ENCODE peak calls at places on chromosomes 4 and X, in nine cellular contexts. H is AG10803, U is mucosa of descending colon, M is uterus, L is amniotic epithelial cell, S is T-helper 1 cell, W is SIG-M5, O is GM13977, Y is substantia nigra. X is an unnamed sample.

GRCh38 chr4:32161382-32161781 is 1441.2 kb downstream of the PCDH7 start:
- DNase-seq in H (no peak), U (no peak), M (no peak), L (peak), S (no peak), W (peak), O (no peak), Y (no peak), X (no peak)

GRCh38 chr4:107736924-107737448 is 17.0 kb upstream of the PAPSS1 start:
- DNase-seq in H (peak), U (peak), M (no peak), L (peak), S (peak), W (no peak), O (peak), Y (no peak), X (no peak)

GRCh38 chrX:87516716-87517115 is 886 bp upstream of the KLHL4 start:
- DNase-seq in H (no peak), U (no peak), M (no peak), L (peak), S (no peak), W (no peak), O (no peak), Y (no peak), X (no peak)

GRCh38 chr4:165009493-165010227 is 22.1 kb upstream of the TRIM60 start:
- DNase-seq in H (no peak), U (no peak), M (no peak), L (no peak), S (peak), W (no peak), O (peak), Y (no peak), X (no peak)

GRCh38 chr4:1232661-1233621 is 16.0 kb downstream of the CTBP1 start:
- DNase-seq in H (no peak), U (no peak), M (no peak), L (peak), S (no peak), W (no peak), O (no peak), Y (no peak), X (no peak)

GRCh38 chrX:1464282-1465131 is 11.8 kb upstream of the ASMTL start:
- DNase-seq in H (no peak), U (peak), M (no peak), L (no peak), S (peak), W (no peak), O (no peak), Y (no peak), X (no peak)

GRCh38 chr4:118834960-118835895 is 698 bp downstream of the SEC24D start:
- DNase-seq in H (peak), U (peak), M (peak), L (peak), S (peak), W (peak), O (peak), Y (peak), X (peak)

GRCh38 chrX:57516491-57516890 is 75.3 kb upstream of the ZXDB start:
- DNase-seq in H (no peak), U (no peak), M (no peak), L (no peak), S (no peak), W (no peak), O (no peak), Y (no peak), X (no peak)

GRCh38 chr4:1042352-1043025 is 31.1 kb downstream of the FGFRL1 start:
- DNase-seq in H (no peak), U (no peak), M (no peak), L (no peak), S (no peak), W (no peak), O (no peak), Y (no peak), X (no peak)

GRCh38 chr4:73978886-73979285 is 2.9 kb downstream of the PF4 start:
- DNase-seq in H (peak), U (no peak), M (no peak), L (peak), S (no peak), W (no peak), O (no peak), Y (no peak), X (no peak)

X was measured in occipital lobe.